ENCODE peak calls at places on chromosomes 13 and 19, in nine cellular contexts. One of them, this sample, is unnamed.
A peak's percentile ranks its signal among the peaks of the same experiment; 100 is the strongest.

GRCh38 chr19:13644648-13645047 is 119.7 kb upstream of the MRI1 start:
- DNase-seq in right lobe of liver: no peak
- DNase-seq in progenitor cell of endocrine pancreas: no peak
- DNase-seq in choroid plexus epithelial cell: no peak
- DNase-seq in MM.1S: no peak
- DNase-seq in lower leg skin: no peak
- DNase-seq in CD8-positive, alpha-beta T cell: no peak
- DNase-seq in left ventricle myocardium inferior: no peak
- DNase-seq in CD4-positive, alpha-beta T cell: no peak
- DNase-seq in this sample: no peak

GRCh38 chr19:7868671-7869452 is 5.3 kb downstream of the PRR36 start:
- DNase-seq in right lobe of liver: peak; percentile 78
- DNase-seq in progenitor cell of endocrine pancreas: peak; percentile 64
- DNase-seq in choroid plexus epithelial cell: peak; percentile 62
- DNase-seq in MM.1S: peak; percentile 95
- DNase-seq in lower leg skin: peak; percentile 94
- DNase-seq in CD8-positive, alpha-beta T cell: peak; percentile 71
- DNase-seq in left ventricle myocardium inferior: peak; percentile 58
- DNase-seq in CD4-positive, alpha-beta T cell: peak; percentile 69
- DNase-seq in this sample: peak; percentile 83

GRCh38 chr19:17762505-17763229 is 11.4 kb downstream of the FCHO1 start:
- DNase-seq in right lobe of liver: no peak
- DNase-seq in progenitor cell of endocrine pancreas: no peak
- DNase-seq in choroid plexus epithelial cell: peak; percentile 91
- DNase-seq in MM.1S: no peak
- DNase-seq in lower leg skin: no peak
- DNase-seq in CD8-positive, alpha-beta T cell: no peak
- DNase-seq in left ventricle myocardium inferior: no peak
- DNase-seq in CD4-positive, alpha-beta T cell: no peak
- DNase-seq in this sample: no peak

GRCh38 chr13:94703721-94704314 is 8.5 kb downstream of the SOX21 start:
- DNase-seq in right lobe of liver: no peak
- DNase-seq in progenitor cell of endocrine pancreas: no peak
- DNase-seq in choroid plexus epithelial cell: no peak
- DNase-seq in MM.1S: no peak
- DNase-seq in lower leg skin: no peak
- DNase-seq in CD8-positive, alpha-beta T cell: no peak
- DNase-seq in left ventricle myocardium inferior: no peak
- DNase-seq in CD4-positive, alpha-beta T cell: no peak
- DNase-seq in this sample: no peak

GRCh38 chr19:40542197-40542859 is 34.3 kb upstream of the SHKBP1 start:
- DNase-seq in right lobe of liver: no peak
- DNase-seq in progenitor cell of endocrine pancreas: no peak
- DNase-seq in choroid plexus epithelial cell: peak; percentile 67
- DNase-seq in MM.1S: no peak
- DNase-seq in lower leg skin: no peak
- DNase-seq in CD8-positive, alpha-beta T cell: no peak
- DNase-seq in left ventricle myocardium inferior: peak; percentile 86
- DNase-seq in CD4-positive, alpha-beta T cell: no peak
- DNase-seq in this sample: no peak

GRCh38 chr19:334296-335071 is 10.1 kb downstream of the MIER2 start:
- DNase-seq in right lobe of liver: no peak
- DNase-seq in progenitor cell of endocrine pancreas: no peak
- DNase-seq in choroid plexus epithelial cell: no peak
- DNase-seq in MM.1S: no peak
- DNase-seq in lower leg skin: no peak
- DNase-seq in CD8-positive, alpha-beta T cell: no peak
- DNase-seq in left ventricle myocardium inferior: no peak
- DNase-seq in CD4-positive, alpha-beta T cell: no peak
- DNase-seq in this sample: no peak

GRCh38 chr19:17105548-17105947 is 30.0 kb downstream of the MYO9B start:
- DNase-seq in right lobe of liver: no peak
- DNase-seq in progenitor cell of endocrine pancreas: no peak
- DNase-seq in choroid plexus epithelial cell: no peak
- DNase-seq in MM.1S: no peak
- DNase-seq in lower leg skin: no peak
- DNase-seq in CD8-positive, alpha-beta T cell: no peak
- DNase-seq in left ventricle myocardium inferior: no peak
- DNase-seq in CD4-positive, alpha-beta T cell: no peak
- DNase-seq in this sample: no peak

GRCh38 chr13:20197361-20197834 is 4.7 kb upstream of the GJB2 start:
- DNase-seq in right lobe of liver: no peak
- DNase-seq in progenitor cell of endocrine pancreas: no peak
- DNase-seq in choroid plexus epithelial cell: peak; percentile 74
- DNase-seq in MM.1S: peak; percentile 42
- DNase-seq in lower leg skin: no peak
- DNase-seq in CD8-positive, alpha-beta T cell: no peak
- DNase-seq in left ventricle myocardium inferior: no peak
- DNase-seq in CD4-positive, alpha-beta T cell: no peak
- DNase-seq in this sample: no peak

GRCh38 chr13:41231786-41232185 is 31.6 kb downstream of the MTRF1 start:
- DNase-seq in right lobe of liver: no peak
- DNase-seq in progenitor cell of endocrine pancreas: no peak
- DNase-seq in choroid plexus epithelial cell: peak; percentile 59
- DNase-seq in MM.1S: no peak
- DNase-seq in lower leg skin: no peak
- DNase-seq in CD8-positive, alpha-beta T cell: no peak
- DNase-seq in left ventricle myocardium inferior: peak; percentile 23
- DNase-seq in CD4-positive, alpha-beta T cell: no peak
- DNase-seq in this sample: no peak

GRCh38 chr13:109941951-109942350 is 155.6 kb upstream of the IRS2 start:
- DNase-seq in right lobe of liver: no peak
- DNase-seq in progenitor cell of endocrine pancreas: no peak
- DNase-seq in choroid plexus epithelial cell: peak; percentile 38
- DNase-seq in MM.1S: no peak
- DNase-seq in lower leg skin: no peak
- DNase-seq in CD8-positive, alpha-beta T cell: no peak
- DNase-seq in left ventricle myocardium inferior: no peak
- DNase-seq in CD4-positive, alpha-beta T cell: no peak
- DNase-seq in this sample: no peak

GRCh38 chr19:18879579-18880373 is 16.2 kb downstream of the CERS1 start:
- DNase-seq in right lobe of liver: no peak
- DNase-seq in progenitor cell of endocrine pancreas: no peak
- DNase-seq in choroid plexus epithelial cell: peak; percentile 15
- DNase-seq in MM.1S: peak; percentile 41
- DNase-seq in lower leg skin: no peak
- DNase-seq in CD8-positive, alpha-beta T cell: no peak
- DNase-seq in left ventricle myocardium inferior: no peak
- DNase-seq in CD4-positive, alpha-beta T cell: no peak
- DNase-seq in this sample: no peak

GRCh38 chr19:37007587-37008220 is 70.5 kb upstream of the ZNF420 start:
- DNase-seq in right lobe of liver: peak; percentile 62
- DNase-seq in progenitor cell of endocrine pancreas: no peak
- DNase-seq in choroid plexus epithelial cell: peak; percentile 64
- DNase-seq in MM.1S: no peak
- DNase-seq in lower leg skin: no peak
- DNase-seq in CD8-positive, alpha-beta T cell: no peak
- DNase-seq in left ventricle myocardium inferior: peak; percentile 80
- DNase-seq in CD4-positive, alpha-beta T cell: peak; percentile 1
- DNase-seq in this sample: peak; percentile 31

GRCh38 chr19:5682293-5682592 is 1.4 kb downstream of the HSD11B1L start:
- DNase-seq in right lobe of liver: no peak
- DNase-seq in progenitor cell of endocrine pancreas: no peak
- DNase-seq in choroid plexus epithelial cell: no peak
- DNase-seq in MM.1S: peak; percentile 3
- DNase-seq in lower leg skin: no peak
- DNase-seq in CD8-positive, alpha-beta T cell: no peak
- DNase-seq in left ventricle myocardium inferior: no peak
- DNase-seq in CD4-positive, alpha-beta T cell: no peak
- DNase-seq in this sample: no peak

GRCh38 chr19:5679289-5680082 is 830 bp downstream of the MICOS13 start:
- DNase-seq in right lobe of liver: no peak
- DNase-seq in progenitor cell of endocrine pancreas: no peak
- DNase-seq in choroid plexus epithelial cell: no peak
- DNase-seq in MM.1S: peak; percentile 21
- DNase-seq in lower leg skin: no peak
- DNase-seq in CD8-positive, alpha-beta T cell: no peak
- DNase-seq in left ventricle myocardium inferior: no peak
- DNase-seq in CD4-positive, alpha-beta T cell: no peak
- DNase-seq in this sample: no peak

GRCh38 chr19:5680083-5680436 is 256 bp downstream of the MICOS13 start:
- DNase-seq in right lobe of liver: no peak
- DNase-seq in progenitor cell of endocrine pancreas: no peak
- DNase-seq in choroid plexus epithelial cell: peak; percentile 40
- DNase-seq in MM.1S: no peak
- DNase-seq in lower leg skin: peak; percentile 92
- DNase-seq in CD8-positive, alpha-beta T cell: no peak
- DNase-seq in left ventricle myocardium inferior: no peak
- DNase-seq in CD4-positive, alpha-beta T cell: no peak
- DNase-seq in this sample: no peak

GRCh38 chr19:5681446-5682292 is 842 bp downstream of the HSD11B1L start:
- DNase-seq in right lobe of liver: no peak
- DNase-seq in progenitor cell of endocrine pancreas: no peak
- DNase-seq in choroid plexus epithelial cell: no peak
- DNase-seq in MM.1S: peak; percentile 4
- DNase-seq in lower leg skin: peak; percentile 85
- DNase-seq in CD8-positive, alpha-beta T cell: no peak
- DNase-seq in left ventricle myocardium inferior: no peak
- DNase-seq in CD4-positive, alpha-beta T cell: no peak
- DNase-seq in this sample: no peak

DNA sequence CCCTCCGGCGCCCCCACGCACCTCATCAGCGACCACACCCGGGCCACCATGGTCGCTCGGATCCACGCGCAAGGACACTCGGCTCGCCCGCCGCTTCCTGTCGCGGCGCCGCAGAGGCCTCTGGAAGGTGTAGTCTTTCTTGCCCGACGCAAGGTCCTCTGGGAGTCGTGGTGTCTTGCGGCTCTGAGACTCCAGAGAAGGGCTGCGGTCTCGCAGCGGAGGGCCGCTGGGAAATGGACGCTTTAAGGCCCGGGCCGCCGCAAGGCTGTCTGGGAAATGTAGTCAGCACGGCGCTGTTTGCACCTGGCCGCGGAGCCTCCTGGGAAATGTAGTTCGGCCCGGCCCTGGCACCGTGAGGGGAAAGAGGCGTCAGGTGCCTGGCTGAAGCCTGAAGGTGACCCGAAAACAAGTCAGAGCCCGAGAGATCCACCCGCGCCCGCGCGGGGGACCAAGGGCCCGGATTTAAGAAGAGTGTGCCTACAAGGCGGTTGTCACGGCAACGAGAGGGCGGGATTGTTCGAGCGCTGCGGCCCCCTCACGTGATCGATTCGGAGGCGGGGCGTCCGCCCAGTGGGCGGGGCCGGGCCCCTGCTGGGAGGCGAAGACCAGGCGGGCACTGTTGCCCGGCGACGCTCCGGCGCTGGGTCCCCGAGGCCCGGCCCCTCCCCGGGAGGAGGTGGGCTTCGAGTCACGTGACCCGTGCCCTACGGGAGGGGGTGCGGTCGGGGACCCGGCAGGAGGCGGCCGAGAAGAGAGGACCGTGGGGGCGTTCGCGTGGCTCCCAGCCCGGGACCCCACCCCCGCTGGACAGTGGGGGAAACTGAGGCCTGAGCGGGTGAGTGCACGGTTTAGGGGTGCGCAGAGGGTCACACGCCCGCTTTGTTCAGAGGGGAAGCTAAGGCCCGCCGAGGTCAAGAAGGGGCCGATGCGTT is at the start of the genes HSD11B1L and MICOS13:
- DNase-seq in right lobe of liver: peak; percentile 99
- DNase-seq in progenitor cell of endocrine pancreas: peak; percentile 95
- DNase-seq in choroid plexus epithelial cell: peak; percentile 99
- DNase-seq in MM.1S: peak; percentile 100
- DNase-seq in lower leg skin: peak; percentile 99
- DNase-seq in CD8-positive, alpha-beta T cell: peak; percentile 97
- DNase-seq in left ventricle myocardium inferior: peak; percentile 99
- DNase-seq in CD4-positive, alpha-beta T cell: peak; percentile 96
- DNase-seq in this sample: peak; percentile 100
- TF ChIP-seq CTCF in right lobe of liver: no peak
- TF ChIP-seq CTCF in progenitor cell of endocrine pancreas: no peak
- TF ChIP-seq CTCF in choroid plexus epithelial cell: no peak
- TF ChIP-seq CTCF in MM.1S: no peak
- TF ChIP-seq CTCF in lower leg skin: no peak
- TF ChIP-seq CTCF in CD8-positive, alpha-beta T cell: no peak
- TF ChIP-seq CTCF in left ventricle myocardium inferior: no peak
- TF ChIP-seq CTCF in CD4-positive, alpha-beta T cell: no peak
- TF ChIP-seq CTCF in this sample: no peak

DNA sequence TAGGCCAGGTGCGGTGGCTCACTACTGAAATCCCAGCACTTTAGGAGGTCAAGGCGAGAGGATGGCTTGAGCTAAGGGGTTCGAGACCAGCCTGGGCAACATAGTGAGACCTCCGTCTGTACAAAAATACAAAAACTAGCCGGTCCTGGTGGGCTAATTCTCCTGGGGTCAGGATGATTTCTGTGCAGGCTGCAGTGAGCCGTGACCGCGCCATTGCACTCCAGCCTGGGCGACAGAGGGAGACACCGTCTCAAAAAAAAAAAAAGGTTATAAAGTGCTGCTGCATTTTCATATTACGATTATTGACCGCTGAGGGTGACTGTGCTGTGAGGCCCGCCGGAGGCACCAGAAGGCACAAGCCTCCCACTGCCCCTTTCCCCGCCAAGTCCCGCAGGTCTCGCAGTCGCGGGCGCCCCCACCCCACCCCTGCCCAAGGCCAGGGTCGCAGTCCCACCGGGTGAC is 477 bp upstream of the PLEKHF1 start:
- DNase-seq in right lobe of liver: no peak
- DNase-seq in progenitor cell of endocrine pancreas: no peak
- DNase-seq in choroid plexus epithelial cell: no peak
- DNase-seq in MM.1S: no peak
- DNase-seq in lower leg skin: no peak
- DNase-seq in CD8-positive, alpha-beta T cell: no peak
- DNase-seq in left ventricle myocardium inferior: no peak
- DNase-seq in CD4-positive, alpha-beta T cell: no peak
- DNase-seq in this sample: no peak
- TF ChIP-seq CTCF in right lobe of liver: peak; percentile 31
- TF ChIP-seq CTCF in progenitor cell of endocrine pancreas: peak; percentile 25
- TF ChIP-seq CTCF in choroid plexus epithelial cell: no peak
- TF ChIP-seq CTCF in MM.1S: peak; percentile 31
- TF ChIP-seq CTCF in lower leg skin: no peak
- TF ChIP-seq CTCF in CD8-positive, alpha-beta T cell: no peak
- TF ChIP-seq CTCF in left ventricle myocardium inferior: peak; percentile 45
- TF ChIP-seq CTCF in CD4-positive, alpha-beta T cell: peak; percentile 55
- TF ChIP-seq CTCF in this sample: no peak

DNA sequence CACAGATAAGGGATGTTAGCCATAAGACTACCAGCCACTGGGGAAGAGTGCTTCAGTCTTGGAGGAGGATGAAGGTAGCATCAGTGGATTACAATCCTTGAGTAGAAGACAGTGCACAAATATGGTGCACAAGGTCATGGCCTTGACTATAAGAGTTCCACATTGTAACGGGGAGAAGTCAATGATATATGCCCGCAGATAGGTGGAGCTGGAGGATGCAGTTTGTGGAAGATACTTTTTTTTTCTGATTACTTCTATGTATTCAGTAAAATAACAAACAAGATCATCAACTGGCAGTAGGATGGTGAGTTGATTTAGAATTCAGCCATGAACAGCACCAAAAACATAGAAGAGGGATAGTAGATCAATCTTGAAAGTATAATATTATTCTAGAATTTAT is 926.8 kb upstream of the MIR17HG start:
- DNase-seq in right lobe of liver: no peak
- DNase-seq in progenitor cell of endocrine pancreas: no peak
- DNase-seq in choroid plexus epithelial cell: peak; percentile 48
- DNase-seq in MM.1S: no peak
- DNase-seq in lower leg skin: no peak
- DNase-seq in CD8-positive, alpha-beta T cell: no peak
- DNase-seq in left ventricle myocardium inferior: no peak
- DNase-seq in CD4-positive, alpha-beta T cell: no peak
- DNase-seq in this sample: no peak
- TF ChIP-seq CTCF in right lobe of liver: no peak
- TF ChIP-seq CTCF in progenitor cell of endocrine pancreas: no peak
- TF ChIP-seq CTCF in choroid plexus epithelial cell: peak; percentile 53
- TF ChIP-seq CTCF in MM.1S: no peak
- TF ChIP-seq CTCF in lower leg skin: no peak
- TF ChIP-seq CTCF in CD8-positive, alpha-beta T cell: no peak
- TF ChIP-seq CTCF in left ventricle myocardium inferior: no peak
- TF ChIP-seq CTCF in CD4-positive, alpha-beta T cell: no peak
- TF ChIP-seq CTCF in this sample: no peak

GRCh38 chr13:113742000-113742441 is 17.0 kb upstream of the TMEM255B start:
- DNase-seq in right lobe of liver: peak; percentile 71
- DNase-seq in progenitor cell of endocrine pancreas: no peak
- DNase-seq in choroid plexus epithelial cell: peak; percentile 56
- DNase-seq in MM.1S: peak; percentile 90
- DNase-seq in lower leg skin: no peak
- DNase-seq in CD8-positive, alpha-beta T cell: no peak
- DNase-seq in left ventricle myocardium inferior: no peak
- DNase-seq in CD4-positive, alpha-beta T cell: no peak
- DNase-seq in this sample: no peak
- TF ChIP-seq CTCF in right lobe of liver: no peak
- TF ChIP-seq CTCF in progenitor cell of endocrine pancreas: peak; percentile 34
- TF ChIP-seq CTCF in choroid plexus epithelial cell: peak; percentile 36
- TF ChIP-seq CTCF in MM.1S: peak; percentile 48
- TF ChIP-seq CTCF in lower leg skin: no peak
- TF ChIP-seq CTCF in CD8-positive, alpha-beta T cell: peak; percentile 25
- TF ChIP-seq CTCF in left ventricle myocardium inferior: peak; percentile 13
- TF ChIP-seq CTCF in CD4-positive, alpha-beta T cell: no peak
- TF ChIP-seq CTCF in this sample: no peak